ENCODE peak calls at places on chromosomes 2 and 18, in five cellular contexts. R is pancreas; W is right lobe of liver; K is CD8-positive, alpha-beta T cell; I is psoas muscle. B is an unnamed sample.

GRCh38 chr18:13246591-13246990 is 28.0 kb downstream of the LDLRAD4 start:
- DNase-seq in R (no peak), W (no peak), I (no peak), K (peak; percentile 29), B (no peak)

GRCh38 chr2:67650292-67651133 is 253.4 kb downstream of the ETAA1 start:
- DNase-seq in I (peak; percentile 81), K (no peak), W (peak; percentile 21), R (peak; percentile 71), B (peak; percentile 79)

GRCh38 chr2:77156599-77156998 is 365.6 kb downstream of the LRRTM4 start:
- DNase-seq in K (no peak), I (no peak), W (no peak), R (no peak), B (no peak)

GRCh38 chr2:188308483-188308882 is 16.8 kb downstream of the GULP1 start:
- DNase-seq in R (no peak), W (no peak), I (no peak), K (no peak), B (no peak)

GRCh38 chr2:176999331-176999730 is 213.3 kb upstream of the HNRNPA3 start:
- DNase-seq in I (no peak), K (no peak), W (no peak), R (no peak), B (no peak)

GRCh38 chr2:112629224-112629623 is 16.5 kb upstream of the SLC20A1 start:
- DNase-seq in I (no peak), K (no peak), R (peak; percentile 8), W (no peak), B (no peak)

GRCh38 chr2:69594341-69594740 is 49.2 kb downstream of the AAK1 start:
- DNase-seq in I (no peak), K (no peak), R (no peak), W (no peak), B (no peak)

GRCh38 chr2:216013080-216013909 is at the start of gene MREG:
- DNase-seq in W (peak; percentile 73), K (peak; percentile 84), I (peak; percentile 64), R (peak; percentile 90), B (peak; percentile 83)

GRCh38 chr18:56869189-56869777 is 218.1 kb downstream of the WDR7 start:
- DNase-seq in I (no peak), R (no peak), K (no peak), W (no peak), B (no peak)

GRCh38 chr2:35114765-35115164 is 1240.8 kb upstream of the CRIM1 start:
- DNase-seq in R (no peak), I (no peak), W (no peak), K (no peak), B (no peak)

GRCh38 chr2:126399001-126399400 is 257.0 kb upstream of the GYPC start:
- DNase-seq in W (no peak), I (no peak), R (no peak), K (no peak), B (no peak)

GRCh38 chr2:103155308-103155707 is 393.5 kb downstream of the TMEM182 start:
- DNase-seq in W (no peak), I (no peak), K (no peak), R (no peak), B (no peak)

GRCh38 chr2:3424171-3424795 is 44.8 kb downstream of the TRAPPC12 start:
- DNase-seq in R (no peak), W (no peak), K (no peak), I (no peak), B (no peak)

GRCh38 chr2:56630286-56630685 is 446.5 kb downstream of the CCDC85A start:
- DNase-seq in I (no peak), R (no peak), K (no peak), W (no peak), B (no peak)

GRCh38 chr18:2883137-2883671 is 36.4 kb downstream of the EMILIN2 start:
- DNase-seq in K (peak; percentile 79), I (no peak), W (no peak), R (no peak), B (peak; percentile 27)

GRCh38 chr2:134777593-134777992 is 58.8 kb upstream of the TMEM163 start:
- DNase-seq in W (no peak), K (no peak), R (no peak), I (no peak), B (no peak)

GRCh38 chr2:238267884-238268680 is 20.3 kb downstream of the PER2 start:
- DNase-seq in W (peak; percentile 13), R (no peak), I (peak; percentile 11), K (no peak), B (no peak)

GRCh38 chr2:38572167-38572566 is 30.6 kb downstream of the HNRNPLL start:
- DNase-seq in W (no peak), K (no peak), R (no peak), I (no peak), B (peak; percentile 37)

GRCh38 chr2:204611017-204611631 is 65.8 kb downstream of the PARD3B start:
- DNase-seq in I (no peak), K (no peak), W (no peak), R (no peak), B (no peak)

GRCh38 chr2:8096484-8096883 is 585.4 kb upstream of the ID2 start:
- DNase-seq in I (no peak), R (no peak), K (no peak), W (no peak), B (no peak)

GRCh38 chr2:184599875-184600227 is 1.5 kb downstream of the ZNF804A start:
- DNase-seq in R (no peak), W (no peak), I (no peak), K (no peak), B (no peak)

GRCh38 chr18:59907660-59908059 is 7.9 kb downstream of the PMAIP1 start:
- DNase-seq in R (no peak), I (no peak), W (no peak), K (no peak), B (no peak)

GRCh38 chr2:161041356-161041755 is 118.9 kb upstream of the TANK start:
- DNase-seq in I (no peak), R (no peak), K (no peak), W (no peak), B (no peak)

GRCh38 chr2:8416836-8417832 is 264.7 kb upstream of the ID2 start:
- DNase-seq in R (no peak), W (no peak), K (no peak), I (no peak), B (no peak)

GRCh38 chr18:27860011-27860410 is 316.9 kb downstream of the CDH2 start:
- DNase-seq in R (no peak), I (no peak), W (no peak), K (no peak), B (no peak)

GRCh38 chr18:9792565-9793226 is 84.6 kb downstream of the RAB31 start:
- DNase-seq in I (no peak), W (no peak), K (no peak), R (no peak), B (no peak)

GRCh38 chr2:136225950-136226835 is 108.2 kb upstream of the CXCR4 start:
- DNase-seq in K (peak; percentile 65), I (no peak), W (no peak), R (no peak), B (no peak)

GRCh38 chr2:185201063-185201462 is 537.5 kb upstream of the FSIP2 start:
- DNase-seq in I (no peak), R (no peak), K (no peak), W (no peak), B (no peak)

GRCh38 chr2:118310016-118310877 is 222.0 kb downstream of the INSIG2 start:
- DNase-seq in I (no peak), W (no peak), R (peak; percentile 65), K (peak; percentile 76), B (no peak)

GRCh38 chr2:23413641-23414040 is 28.7 kb downstream of the KLHL29 start:
- DNase-seq in I (no peak), K (no peak), W (no peak), R (no peak), B (no peak)

GRCh38 chr2:2010266-2010665 is 266.0 kb upstream of the PXDN start:
- DNase-seq in I (no peak), W (no peak), K (no peak), R (no peak), B (no peak)

GRCh38 chr2:178479758-178480226 is 465 bp upstream of the PLEKHA3 start:
- DNase-seq in R (no peak), W (no peak), K (no peak), I (no peak), B (no peak)

GRCh38 chr2:177232098-177232704 is 19.6 kb downstream of the HNRNPA3 start:
- DNase-seq in R (no peak), W (no peak), K (no peak), I (no peak), B (no peak)

GRCh38 chr18:28916436-28916835 is 739.5 kb upstream of the CDH2 start:
- DNase-seq in I (no peak), R (no peak), K (no peak), W (no peak), B (no peak)

GRCh38 chr2:9249036-9249800 is 42.6 kb downstream of the ASAP2 start:
- DNase-seq in R (no peak), K (no peak), I (no peak), W (no peak), B (no peak)

GRCh38 chr18:58221060-58221725 is 177.2 kb downstream of the NEDD4L start:
- DNase-seq in K (no peak), W (no peak), R (no peak), I (no peak), B (peak; percentile 81)

GRCh38 chr18:49646864-49647263 is 85.0 kb downstream of the LIPG start:
- DNase-seq in I (no peak), K (no peak), W (no peak), R (no peak), B (no peak)

GRCh38 chr2:239661334-239662312 is 260.8 kb upstream of the HDAC4 start:
- DNase-seq in R (no peak), W (no peak), K (peak; percentile 11), I (no peak), B (no peak)
- TF ChIP-seq CTCF in R (no peak), W (no peak), K (no peak), I (no peak), B (no peak)

GRCh38 chr2:208183526-208183925 is 6.3 kb downstream of the C2orf80 start:
- DNase-seq in W (no peak), K (no peak), R (no peak), I (no peak), B (no peak)
- H3K4me3 ChIP-seq in W (no peak overlapping the region), K (no peak overlapping the region), R (no peak overlapping the region), I (no peak overlapping the region), B (no peak overlapping the region)

GRCh38 chr2:44120428-44120827 is 48.2 kb upstream of the PPM1B start:
- DNase-seq in W (no peak), I (no peak), K (no peak), R (no peak), B (no peak)
- H3K27ac ChIP-seq in W (no peak overlapping the region), I (no peak overlapping the region), K (no peak overlapping the region), R (no peak overlapping the region), B (no peak overlapping the region)

GRCh38 chr2:64482243-64482642 is 28.3 kb downstream of the LGALSL start:
- DNase-seq in K (no peak), R (no peak), W (no peak), I (no peak), B (no peak)

GRCh38 chr2:64485961-64486360 is 32.0 kb downstream of the LGALSL start:
- DNase-seq in K (no peak), W (no peak), I (peak; percentile 22), R (no peak), B (no peak)

GRCh38 chr2:64481665-64482064 is 27.7 kb downstream of the LGALSL start:
- DNase-seq in I (no peak), R (no peak), W (no peak), K (no peak), B (no peak)

GRCh38 chr2:64485302-64485701 is 31.3 kb downstream of the LGALSL start:
- DNase-seq in W (no peak), I (no peak), R (no peak), K (no peak), B (no peak)

GRCh38 chr2:64482765-64483504 is 29.0 kb downstream of the LGALSL start:
- DNase-seq in R (no peak), K (no peak), W (no peak), I (no peak), B (no peak)
- TF ChIP-seq CTCF in R (no peak), K (no peak), W (no peak), I (no peak), B (no peak)

B was measured in lung.